ENCODE peak calls at places on chromosomes 5 and 9, in five cellular contexts. S, F, E, C and L are unnamed samples.

GRCh38 chr9:109918359-109919163 is 138.6 kb downstream of the PALM2AKAP2 start:
- DNase-seq in S (no peak), F (no peak), E (no peak), C (no peak), L (no peak)

GRCh38 chr9:128421474-128422010 is 885 bp downstream of the CERCAM start:
- DNase-seq in S (no peak), F (no peak), E (no peak), C (peak), L (no peak)

GRCh38 chr9:135602789-135603481 is 36.4 kb downstream of the GLT6D1 start:
- DNase-seq in S (peak), F (peak), E (peak), C (peak), L (peak)

GRCh38 chr5:54727874-54728273 is 210.3 kb downstream of the SNX18 start:
- DNase-seq in S (no peak), F (no peak), E (no peak), C (no peak), L (no peak)

GRCh38 chr5:174732040-174733020 is 7.9 kb downstream of the MSX2 start:
- DNase-seq in S (peak), F (no peak), E (peak), C (no peak), L (no peak)

GRCh38 chr9:136645903-136646754 is 16.6 kb upstream of the EGFL7 start:
- DNase-seq in S (peak), F (peak), E (peak), C (no peak), L (peak)

GRCh38 chr5:36357391-36357790 is 55.7 kb upstream of the RANBP3L start:
- DNase-seq in S (no peak), F (no peak), E (no peak), C (peak), L (no peak)

GRCh38 chr5:87276655-87277054 is 9.0 kb downstream of the RASA1 start:
- DNase-seq in S (no peak), F (no peak), E (no peak), C (no peak), L (no peak)

GRCh38 chr5:157559301-157559700 is 16.3 kb downstream of the ADAM19 start:
- DNase-seq in S (no peak), F (no peak), E (no peak), C (peak), L (peak)

GRCh38 chr5:2038337-2039179 is 155.8 kb upstream of the IRX4 start:
- DNase-seq in S (peak), F (peak), E (peak), C (peak), L (peak)

GRCh38 chr5:50440651-50441478 is at the start of gene EMB:
- DNase-seq in S (peak), F (peak), E (peak), C (peak), L (peak)

GRCh38 chr9:137493163-137494103 is 34.3 kb upstream of the NSMF start:
- DNase-seq in S (no peak), F (no peak), E (no peak), C (no peak), L (no peak)

GRCh38 chr9:69885474-69885929 is 64.9 kb downstream of the CFAP95 start:
- DNase-seq in S (no peak), F (no peak), E (no peak), C (peak), L (no peak)

GRCh38 chr5:35859101-35859661 is 2.5 kb downstream of the IL7R start:
- DNase-seq in S (peak), F (no peak), E (peak), C (peak), L (no peak)

DNA sequence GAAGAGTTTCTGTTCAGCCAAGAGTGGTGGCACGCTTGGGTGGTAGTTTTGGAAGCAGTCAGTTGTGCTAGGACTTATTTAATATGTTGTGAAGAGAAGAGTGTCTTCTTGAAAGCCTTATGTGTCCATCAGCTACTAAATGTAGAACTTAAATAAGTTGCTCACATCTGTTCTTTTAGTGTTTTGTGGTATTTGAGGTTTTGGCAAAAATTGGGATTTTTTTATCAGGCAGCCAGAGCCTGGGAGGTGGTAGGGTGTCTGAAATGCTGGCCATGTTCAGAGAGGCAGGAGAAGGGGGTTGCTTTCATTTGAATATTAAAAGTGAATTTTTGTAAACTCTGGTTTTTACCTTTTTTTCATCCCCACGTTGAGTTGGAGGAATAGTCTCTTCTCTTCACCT is 24.2 kb upstream of the ZBTB34 start:
- DNase-seq in S (no peak), F (no peak), E (no peak), C (no peak), L (no peak)
- TF ChIP-seq EZH2phosphoT487 in S (no peak), F (no peak), E (no peak), C (no peak), L (no peak)

GRCh38 chr5:42250-42649 is 49.7 kb upstream of the PLEKHG4B start:
- DNase-seq in S (peak), F (no peak), E (peak), C (peak), L (no peak)
- TF ChIP-seq EZH2phosphoT487 in S (no peak), F (no peak), E (no peak), C (no peak), L (no peak)

GRCh38 chr9:75775966-75776691 is 114.3 kb upstream of the PCSK5 start:
- DNase-seq in S (no peak), F (no peak), E (no peak), C (no peak), L (no peak)
- TF ChIP-seq EZH2phosphoT487 in S (no peak), F (no peak), E (no peak), C (no peak), L (no peak)

GRCh38 chr9:85528607-85529006 is 213.1 kb downstream of the AGTPBP1 start:
- DNase-seq in S (no peak), F (no peak), E (no peak), C (no peak), L (no peak)
- TF ChIP-seq EZH2phosphoT487 in S (no peak), F (no peak), E (no peak), C (no peak), L (no peak)

GRCh38 chr5:52725781-52726180 is 61.9 kb upstream of the ITGA1 start:
- DNase-seq in S (no peak), F (no peak), E (no peak), C (no peak), L (no peak)

GRCh38 chr5:52728201-52728600 is 59.5 kb upstream of the ITGA1 start:
- DNase-seq in S (no peak), F (no peak), E (no peak), C (no peak), L (no peak)

GRCh38 chr5:52727001-52727400 is 60.7 kb upstream of the ITGA1 start:
- DNase-seq in S (no peak), F (no peak), E (no peak), C (no peak), L (no peak)

GRCh38 chr5:52728686-52729085 is 59.0 kb upstream of the ITGA1 start:
- DNase-seq in S (no peak), F (no peak), E (no peak), C (no peak), L (no peak)

GRCh38 chr5:52727568-52727967 is 60.1 kb upstream of the ITGA1 start:
- DNase-seq in S (no peak), F (no peak), E (peak), C (peak), L (no peak)
- TF ChIP-seq EZH2phosphoT487 in S (no peak), F (no peak), E (no peak), C (no peak), L (no peak)

DNA sequence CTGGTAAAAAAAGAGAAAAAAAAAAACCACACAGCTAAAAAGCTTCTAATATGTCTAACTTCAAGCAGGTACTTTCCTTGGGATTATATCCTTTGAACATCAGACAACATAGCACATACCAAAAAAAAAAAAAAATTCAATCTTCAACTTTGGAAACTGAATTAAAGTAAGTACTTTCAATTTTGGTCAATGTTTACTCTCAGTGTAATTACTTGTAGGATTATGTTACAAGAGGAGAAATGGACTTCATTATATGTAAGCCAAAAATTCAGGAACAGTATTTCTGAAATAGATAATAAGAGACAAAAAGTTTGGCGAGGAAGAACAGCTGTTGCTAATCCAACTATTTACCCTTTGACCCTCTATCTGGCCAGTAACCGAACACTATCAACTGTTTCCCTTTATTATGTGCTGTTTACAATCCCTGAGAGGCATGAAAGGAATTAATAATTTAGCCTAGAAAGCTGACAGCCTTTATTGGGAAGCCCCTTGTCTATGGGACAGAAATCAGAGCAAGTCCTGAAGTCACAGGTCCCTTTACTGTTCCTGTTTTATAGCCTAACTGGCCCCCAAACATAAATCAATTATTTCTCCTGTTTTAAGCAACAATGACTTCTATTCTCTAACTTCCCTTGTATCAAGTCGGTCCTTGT is 46.6 kb downstream of the NR6A1 start:
- DNase-seq in S (no peak), F (no peak), E (no peak), C (no peak), L (no peak)
- TF ChIP-seq EZH2phosphoT487 in S (no peak), F (no peak), E (no peak), C (no peak), L (no peak)

GRCh38 chr9:599933-600461 is 241.5 kb upstream of the DMRT1 start:
- DNase-seq in S (no peak), F (no peak), E (no peak), C (no peak), L (no peak)
- TF ChIP-seq EZH2phosphoT487 in S (no peak), F (no peak), E (no peak), C (no peak), L (no peak)

DNA sequence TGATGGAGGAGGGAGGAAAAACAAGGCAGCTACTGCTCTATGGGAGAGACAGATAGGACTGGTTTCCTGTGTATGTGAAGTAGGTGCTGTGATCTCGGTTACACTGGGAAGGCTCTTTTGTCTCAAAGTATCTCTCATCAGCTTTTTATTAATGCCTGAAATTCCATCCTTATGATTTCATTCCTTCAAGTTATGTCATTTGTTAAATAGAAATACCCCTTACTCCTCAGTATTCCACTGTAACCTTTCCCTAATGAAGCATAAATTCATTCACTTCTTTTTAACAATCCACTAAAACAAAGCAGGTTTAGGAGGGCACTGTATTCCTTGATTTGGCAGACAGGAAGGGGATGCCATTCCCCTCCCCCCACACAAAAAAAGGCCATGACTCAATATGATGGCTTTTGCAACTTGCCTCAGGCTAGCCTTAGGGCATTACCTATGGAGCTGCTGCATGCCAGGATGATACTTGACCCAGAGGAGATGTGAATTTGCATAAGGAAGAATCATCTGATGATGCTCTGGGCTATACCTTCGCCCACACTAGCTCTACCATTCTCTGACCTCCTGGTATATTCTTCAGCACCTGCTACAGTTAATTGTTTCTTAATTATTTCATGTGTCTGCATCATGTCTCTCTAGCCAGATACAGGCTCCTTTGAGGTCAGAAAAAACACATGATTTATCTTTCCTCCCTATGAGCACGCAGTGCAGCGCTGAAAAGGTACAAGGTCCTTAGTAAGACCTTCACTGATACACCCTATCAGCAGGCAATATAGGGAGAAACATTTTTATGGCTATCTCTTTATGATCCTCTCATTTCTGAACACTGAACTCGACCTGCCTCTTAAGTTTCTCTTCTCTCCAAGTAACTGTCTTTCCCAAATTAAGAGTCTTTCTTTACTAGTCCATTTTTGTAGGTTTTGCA is 26.3 kb downstream of the NR3C1 start:
- DNase-seq in S (no peak), F (no peak), E (peak), C (peak), L (peak)
- TF ChIP-seq EZH2phosphoT487 in S (no peak), F (no peak), E (no peak), C (no peak), L (no peak)

DNA sequence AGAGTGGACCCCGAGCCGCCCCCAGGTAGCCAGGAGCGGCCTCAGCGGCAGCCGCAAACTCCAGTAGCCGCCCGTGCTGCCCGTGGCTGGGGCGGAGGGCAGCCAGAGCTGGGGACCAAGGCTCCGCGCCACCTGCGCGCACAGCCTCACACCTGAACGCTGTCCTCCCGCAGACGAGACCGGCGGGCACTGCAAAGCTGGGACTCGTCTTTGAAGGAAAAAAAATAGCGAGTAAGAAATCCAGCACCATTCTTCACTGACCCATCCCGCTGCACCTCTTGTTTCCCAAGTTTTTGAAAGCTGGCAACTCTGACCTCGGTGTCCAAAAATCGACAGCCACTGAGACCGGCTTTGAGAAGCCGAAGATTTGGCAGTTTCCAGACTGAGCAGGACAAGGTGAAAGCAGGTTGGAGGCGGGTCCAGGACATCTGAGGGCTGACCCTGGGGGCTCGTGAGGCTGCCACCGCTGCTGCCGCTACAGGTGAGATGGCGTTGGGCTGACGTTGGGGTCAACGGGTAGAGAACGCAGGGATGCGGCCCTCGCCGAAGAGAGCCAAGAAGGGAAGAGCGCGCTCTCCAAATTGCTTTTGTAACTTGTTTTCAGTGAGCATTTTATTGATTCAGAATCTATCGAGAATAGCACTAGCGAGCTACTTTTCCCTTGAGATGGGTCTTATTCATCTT is 425 bp downstream of the PTGER4 start:
- DNase-seq in S (peak), F (peak), E (peak), C (no peak), L (no peak)
- TF ChIP-seq EZH2phosphoT487 in S (peak), F (no peak), E (no peak), C (no peak), L (no peak)